ENCODE peak calls at places on chromosomes 13 and 19, in six cellular contexts. One of them, this sample, is unnamed.

GRCh38 chr13:52845766-52846566 is 2.5 kb downstream of the PCDH8 start:
- DNase-seq in H1: no peak
- DNase-seq in IMR-90: no peak
- DNase-seq in H9: peak
- DNase-seq in mesenchymal stem cell: no peak
- DNase-seq in neuronal stem cell: peak
- DNase-seq in this sample: no peak

GRCh38 chr19:17862711-17863519 is 3.2 kb downstream of the RPL18A start:
- DNase-seq in mesenchymal stem cell: no peak
- DNase-seq in H9: no peak
- DNase-seq in H1: no peak
- DNase-seq in IMR-90: no peak
- DNase-seq in neuronal stem cell: no peak
- DNase-seq in this sample: no peak

GRCh38 chr19:17681505-17682125 is 6.5 kb downstream of the UNC13A start:
- DNase-seq in H1: no peak
- DNase-seq in mesenchymal stem cell: peak
- DNase-seq in H9: peak
- DNase-seq in neuronal stem cell: no peak
- DNase-seq in IMR-90: peak
- DNase-seq in this sample: no peak

GRCh38 chr19:45159971-45160324 is 834 bp downstream of the NKPD1 start:
- DNase-seq in H9: no peak
- DNase-seq in IMR-90: no peak
- DNase-seq in H1: no peak
- DNase-seq in mesenchymal stem cell: no peak
- DNase-seq in neuronal stem cell: no peak
- DNase-seq in this sample: no peak

GRCh38 chr19:50964266-50964665 is 5.1 kb downstream of the KLK6 start:
- DNase-seq in neuronal stem cell: no peak
- DNase-seq in H9: no peak
- DNase-seq in H1: no peak
- DNase-seq in IMR-90: no peak
- DNase-seq in mesenchymal stem cell: no peak
- DNase-seq in this sample: no peak

GRCh38 chr13:84431646-84432045 is 549.4 kb upstream of the SLITRK1 start:
- DNase-seq in IMR-90: peak
- DNase-seq in neuronal stem cell: no peak
- DNase-seq in H1: no peak
- DNase-seq in H9: no peak
- DNase-seq in mesenchymal stem cell: no peak
- DNase-seq in this sample: no peak

GRCh38 chr19:34228347-34228746 is 26.0 kb upstream of the GARRE1 start:
- DNase-seq in H1: no peak
- DNase-seq in H9: no peak
- DNase-seq in neuronal stem cell: no peak
- DNase-seq in mesenchymal stem cell: no peak
- DNase-seq in IMR-90: peak
- DNase-seq in this sample: no peak

GRCh38 chr19:18660051-18660910 is 23.2 kb upstream of the CRTC1 start:
- DNase-seq in IMR-90: peak
- DNase-seq in mesenchymal stem cell: peak
- DNase-seq in H9: no peak
- DNase-seq in neuronal stem cell: no peak
- DNase-seq in H1: no peak
- DNase-seq in this sample: peak

GRCh38 chr13:113852536-113853517 is 11.0 kb downstream of the GAS6 start:
- DNase-seq in IMR-90: no peak
- DNase-seq in H1: no peak
- DNase-seq in H9: peak
- DNase-seq in mesenchymal stem cell: no peak
- DNase-seq in neuronal stem cell: no peak
- DNase-seq in this sample: no peak

GRCh38 chr13:40220299-40220935 is 446.0 kb downstream of the FOXO1 start:
- DNase-seq in H1: no peak
- DNase-seq in mesenchymal stem cell: peak
- DNase-seq in IMR-90: no peak
- DNase-seq in H9: no peak
- DNase-seq in neuronal stem cell: no peak
- DNase-seq in this sample: peak

GRCh38 chr13:99809931-99810330 is 161.6 kb downstream of the ZIC5 start:
- DNase-seq in H1: no peak
- DNase-seq in mesenchymal stem cell: no peak
- DNase-seq in IMR-90: no peak
- DNase-seq in neuronal stem cell: no peak
- DNase-seq in H9: no peak
- DNase-seq in this sample: no peak

GRCh38 chr13:110396476-110396875 is 89.4 kb downstream of the COL4A2 start:
- DNase-seq in neuronal stem cell: no peak
- DNase-seq in IMR-90: no peak
- DNase-seq in H9: no peak
- DNase-seq in mesenchymal stem cell: no peak
- DNase-seq in H1: no peak
- DNase-seq in this sample: no peak

GRCh38 chr19:50721441-50722137 is 1.6 kb upstream of the CLEC11A start:
- DNase-seq in IMR-90: no peak
- DNase-seq in H9: no peak
- DNase-seq in H1: no peak
- DNase-seq in neuronal stem cell: no peak
- DNase-seq in mesenchymal stem cell: no peak
- DNase-seq in this sample: no peak

GRCh38 chr13:51608857-51609406 is 24.7 kb downstream of the WDFY2 start:
- DNase-seq in mesenchymal stem cell: no peak
- DNase-seq in H1: no peak
- DNase-seq in H9: no peak
- DNase-seq in IMR-90: no peak
- DNase-seq in neuronal stem cell: no peak
- DNase-seq in this sample: no peak

GRCh38 chr13:44903596-44903995 is 85.7 kb downstream of the NUFIP1 start:
- DNase-seq in H9: no peak
- DNase-seq in H1: no peak
- DNase-seq in mesenchymal stem cell: peak
- DNase-seq in neuronal stem cell: no peak
- DNase-seq in IMR-90: peak
- DNase-seq in this sample: no peak

DNA sequence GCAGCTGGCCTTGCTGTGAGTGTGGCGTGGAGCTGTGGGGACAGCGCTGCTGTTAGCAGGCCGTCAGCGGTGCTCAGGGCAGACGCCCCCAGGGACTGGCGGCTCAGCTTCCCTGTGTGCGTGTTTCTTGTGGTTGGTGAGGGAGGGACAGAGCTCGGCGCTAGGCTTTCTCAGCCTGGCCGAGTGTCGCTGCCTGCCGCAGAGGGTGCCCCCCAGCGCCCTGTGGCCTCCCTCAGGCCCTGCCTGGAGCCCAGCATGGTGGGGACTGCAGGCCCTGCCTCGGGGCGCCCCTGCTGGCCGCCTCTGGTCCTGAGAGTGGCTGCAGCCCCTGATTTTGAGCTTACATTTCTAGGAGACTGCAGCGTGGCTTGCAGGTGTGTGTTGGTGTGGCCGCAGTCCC is 35.5 kb downstream of the DOT1L start:
- DNase-seq in mesenchymal stem cell: no peak
- DNase-seq in H1: no peak
- DNase-seq in IMR-90: no peak
- DNase-seq in H9: peak
- DNase-seq in neuronal stem cell: peak
- DNase-seq in this sample: no peak
- H4K8ac ChIP-seq in mesenchymal stem cell: no peak
- H4K8ac ChIP-seq in H1: peak
- H4K8ac ChIP-seq in IMR-90: no peak
- H4K8ac ChIP-seq in H9: no peak
- H4K8ac ChIP-seq in neuronal stem cell: no peak
- H4K8ac ChIP-seq in this sample: no peak

DNA sequence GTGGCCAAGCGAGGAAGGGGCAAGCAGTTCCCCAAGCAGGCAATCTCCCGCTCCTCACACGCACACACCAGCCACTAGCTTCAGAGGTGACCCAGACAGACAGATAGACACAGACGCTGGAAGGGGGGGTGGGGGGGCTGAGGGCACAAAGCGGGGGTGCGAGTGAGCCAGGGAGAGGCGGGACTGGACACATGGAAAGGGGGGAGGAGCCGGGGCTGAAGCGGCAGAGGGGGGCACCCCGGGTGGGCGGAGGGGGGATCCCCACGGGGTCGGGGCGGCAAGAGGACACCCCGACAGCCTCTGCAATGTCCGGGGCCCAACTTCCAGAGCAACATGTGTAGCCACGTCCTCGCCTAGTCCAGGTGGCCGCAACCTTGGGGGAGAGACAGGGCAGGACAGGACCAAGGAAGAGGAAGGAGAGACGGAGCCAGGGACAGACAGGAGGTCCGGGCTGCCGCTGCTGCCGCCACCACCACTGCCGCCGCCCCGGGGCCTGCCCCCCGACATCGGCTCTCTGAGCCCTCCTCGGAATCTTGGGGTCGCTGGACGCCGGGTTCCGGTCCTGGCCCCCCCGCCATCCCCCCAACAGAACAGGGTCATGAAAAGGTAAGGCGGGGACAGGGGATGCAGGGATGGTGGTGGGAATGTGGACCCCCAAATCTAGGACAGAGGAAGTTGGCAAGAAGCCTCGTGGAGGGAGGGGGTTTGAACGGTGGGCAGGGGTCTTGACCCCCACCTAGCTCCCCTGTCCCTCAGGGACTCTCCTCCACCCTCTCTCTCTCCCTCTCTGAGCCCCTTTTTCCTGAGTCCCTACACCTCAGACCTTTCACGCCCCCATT is 1.1 kb downstream of the GRIN2D start:
- DNase-seq in neuronal stem cell: no peak
- DNase-seq in mesenchymal stem cell: no peak
- DNase-seq in IMR-90: no peak
- DNase-seq in H9: peak
- DNase-seq in H1: no peak
- DNase-seq in this sample: no peak
- H3K4me2 ChIP-seq in neuronal stem cell: peak
- H3K4me2 ChIP-seq in mesenchymal stem cell: peak
- H3K4me2 ChIP-seq in IMR-90: peak
- H3K4me2 ChIP-seq in H9: peak
- H3K4me2 ChIP-seq in H1: peak
- H3K4me2 ChIP-seq in this sample: peak

DNA sequence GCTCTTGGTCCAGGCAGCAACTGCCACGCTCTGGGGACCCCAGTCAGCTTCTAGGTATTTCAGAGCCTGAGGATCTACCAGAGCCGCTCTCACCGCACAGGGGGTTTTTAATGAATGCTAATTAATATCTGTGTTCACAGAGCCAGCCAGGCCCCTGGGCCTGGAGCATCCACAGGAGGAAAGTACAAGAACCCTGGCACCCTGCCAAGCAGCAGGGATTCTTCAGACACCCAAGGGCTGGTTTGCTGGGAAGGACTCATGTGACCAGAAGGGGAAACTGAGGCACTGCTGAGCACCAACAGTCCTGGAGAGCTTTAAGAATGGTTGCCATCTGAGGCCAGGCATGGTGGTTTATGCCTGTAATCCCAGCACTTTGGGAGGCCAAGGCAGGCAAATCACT is 38.0 kb upstream of the ADGRE5 start:
- DNase-seq in neuronal stem cell: no peak
- DNase-seq in H9: no peak
- DNase-seq in IMR-90: no peak
- DNase-seq in H1: no peak
- DNase-seq in mesenchymal stem cell: no peak
- DNase-seq in this sample: no peak
- H4K91ac ChIP-seq in neuronal stem cell: no peak
- H4K91ac ChIP-seq in H9: no peak
- H4K91ac ChIP-seq in IMR-90: no peak
- H4K91ac ChIP-seq in H1: no peak
- H4K91ac ChIP-seq in mesenchymal stem cell: no peak
- H4K91ac ChIP-seq in this sample: no peak

GRCh38 chr19:1251233-1251502 is 2.8 kb downstream of the MIDN start:
- DNase-seq in mesenchymal stem cell: peak
- DNase-seq in neuronal stem cell: no peak
- DNase-seq in IMR-90: peak
- DNase-seq in H1: no peak
- DNase-seq in H9: no peak
- DNase-seq in this sample: peak
- H4K8ac ChIP-seq in mesenchymal stem cell: peak
- H4K8ac ChIP-seq in neuronal stem cell: no peak
- H4K8ac ChIP-seq in IMR-90: peak
- H4K8ac ChIP-seq in H1: peak
- H4K8ac ChIP-seq in H9: no peak
- H4K8ac ChIP-seq in this sample: peak

GRCh38 chr19:46404884-46405658 is 8.3 kb downstream of the CCDC8 start:
- DNase-seq in mesenchymal stem cell: no peak
- DNase-seq in H9: peak
- DNase-seq in neuronal stem cell: no peak
- DNase-seq in IMR-90: no peak
- DNase-seq in H1: no peak
- DNase-seq in this sample: no peak
- H3K4me2 ChIP-seq in mesenchymal stem cell: peak
- H3K4me2 ChIP-seq in H9: peak
- H3K4me2 ChIP-seq in neuronal stem cell: peak
- H3K4me2 ChIP-seq in IMR-90: no peak
- H3K4me2 ChIP-seq in H1: peak
- H3K4me2 ChIP-seq in this sample: peak